ENCODE peak calls at places on chromosomes 5 and 9, in seven cellular contexts. M is GM12878, X is HCT116, Q is HepG2, Y is H1, I is K562, N is SK-N-SH. S is an unnamed sample.

GRCh38 chr5:2705861-2706260 is 45.6 kb downstream of the IRX2 start:
- DNase-seq in N (no peak), X (no peak), Y (no peak), Q (no peak), M (no peak), I (no peak), S (no peak)

GRCh38 chr5:6837519-6838110 is 124.4 kb downstream of the TENT4A start:
- DNase-seq in X (no peak), Q (no peak), M (no peak), N (peak), Y (peak), I (peak), S (peak)

GRCh38 chr5:135743684-135744083 is 90.8 kb upstream of the SLC25A48 start:
- DNase-seq in Q (no peak), X (no peak), I (no peak), N (peak), M (no peak), Y (no peak), S (no peak)

GRCh38 chr9:93486269-93486668 is 32.9 kb upstream of the FAM120AOS start:
- DNase-seq in N (no peak), Q (no peak), I (no peak), X (no peak), M (no peak), Y (no peak), S (no peak)

GRCh38 chr5:136159457-136159856 is 26.8 kb downstream of the SMAD5 start:
- DNase-seq in M (no peak), N (no peak), X (no peak), Q (no peak), I (no peak), Y (no peak), S (no peak)

GRCh38 chr9:113519401-113520108 is 56.0 kb downstream of the RGS3 start:
- DNase-seq in I (no peak), Y (no peak), N (no peak), X (no peak), Q (peak), M (no peak), S (no peak)

GRCh38 chr5:90547072-90547536 is 11.5 kb upstream of the ADGRV1 start:
- DNase-seq in Q (peak), I (no peak), X (no peak), M (no peak), N (no peak), Y (no peak), S (no peak)

GRCh38 chr9:93259490-93260289 is 75.8 kb downstream of the WNK2 start:
- DNase-seq in Y (no peak), N (peak), Q (no peak), M (no peak), I (no peak), X (no peak), S (no peak)

GRCh38 chr5:41415242-41415641 is 95.2 kb downstream of the PLCXD3 start:
- DNase-seq in Y (no peak), I (no peak), Q (no peak), M (no peak), N (no peak), X (no peak), S (no peak)

GRCh38 chr9:116365056-116365471 is 211.5 kb downstream of the PAPPA start:
- DNase-seq in I (no peak), M (no peak), Q (no peak), N (peak), X (no peak), Y (no peak), S (peak)

GRCh38 chr5:84614907-84615306 is 230.2 kb upstream of the EDIL3 start:
- DNase-seq in X (no peak), M (no peak), Y (no peak), N (no peak), Q (no peak), I (no peak), S (no peak)

GRCh38 chr5:157714036-157714435 is 17.2 kb upstream of the THG1L start:
- DNase-seq in N (no peak), I (no peak), M (no peak), X (no peak), Y (no peak), Q (no peak), S (no peak)

DNA sequence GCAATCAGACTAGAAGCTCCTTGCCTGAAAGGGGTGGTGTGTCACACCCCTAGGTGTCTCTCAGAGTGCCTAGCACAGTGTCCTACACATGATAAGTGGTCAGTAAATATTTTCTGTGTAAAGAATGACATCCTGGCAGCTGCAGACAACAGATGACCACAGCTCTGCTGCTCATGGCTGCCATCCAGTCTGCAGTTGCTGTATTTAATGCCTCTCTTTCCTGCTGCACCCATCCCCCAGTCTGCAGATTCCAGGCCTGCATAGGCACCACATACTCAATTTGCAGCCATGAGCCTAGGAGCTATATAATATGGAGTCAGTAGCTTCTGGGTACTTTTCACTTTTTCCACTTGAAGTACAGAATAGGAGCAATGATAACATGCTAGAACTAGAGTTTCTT is 94.9 kb upstream of the NR4A3 start:
- DNase-seq in I (no peak), M (no peak), X (no peak), Q (no peak), N (peak), Y (no peak), S (no peak)
- TF ChIP-seq JUND in I (no peak), M (no peak), X (no peak), Q (no peak), N (no peak), Y (no peak), S (no peak)

DNA sequence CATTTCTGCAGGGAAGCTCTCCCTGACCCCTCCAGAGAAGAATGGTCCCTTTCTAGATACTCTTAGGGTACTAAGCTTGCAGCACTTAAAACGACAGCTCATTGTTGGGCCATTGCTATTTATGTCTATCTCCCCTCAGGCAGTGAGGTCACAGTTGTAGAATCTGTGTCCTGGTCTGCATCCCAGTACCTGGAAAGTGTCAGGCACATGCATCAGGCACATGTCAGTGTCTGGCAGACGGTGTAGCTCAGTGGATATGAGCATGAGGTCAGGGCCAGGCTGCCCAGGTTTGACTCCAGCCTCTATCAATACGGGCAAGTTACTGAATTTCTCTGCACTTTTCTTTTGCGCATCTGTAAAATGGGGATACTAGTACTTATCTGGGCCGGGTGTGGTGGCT is 22.2 kb upstream of the EEIG1 start:
- DNase-seq in N (peak), M (no peak), Y (no peak), I (no peak), X (no peak), Q (no peak), S (no peak)
- TF ChIP-seq JUND in N (no peak), M (no peak), Y (no peak), I (no peak), X (no peak), Q (no peak), S (no peak)

DNA sequence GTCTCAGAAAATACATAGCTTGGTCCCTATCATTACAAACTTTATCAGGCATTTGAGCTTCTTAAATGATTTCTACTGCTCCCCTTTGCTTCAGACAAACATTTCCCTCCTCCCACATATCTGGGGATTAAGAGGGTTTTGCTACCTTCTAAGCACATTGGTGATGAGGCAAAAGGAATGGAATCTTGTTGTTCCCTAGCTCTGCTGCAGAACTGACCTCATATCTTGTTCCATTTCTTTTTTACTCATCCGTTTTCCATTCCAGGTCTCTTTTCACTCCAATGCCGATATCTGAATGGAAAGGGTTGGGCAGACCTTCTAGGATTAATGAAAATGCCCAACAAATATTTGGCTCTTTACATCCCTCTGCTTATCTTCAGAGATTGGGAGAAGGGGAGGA is 444.6 kb downstream of the ZNF608 start:
- DNase-seq in I (no peak), Q (no peak), M (no peak), X (no peak), N (no peak), Y (no peak), S (no peak)
- TF ChIP-seq JUND in I (no peak), Q (no peak), M (no peak), X (no peak), N (no peak), Y (no peak), S (no peak)

DNA sequence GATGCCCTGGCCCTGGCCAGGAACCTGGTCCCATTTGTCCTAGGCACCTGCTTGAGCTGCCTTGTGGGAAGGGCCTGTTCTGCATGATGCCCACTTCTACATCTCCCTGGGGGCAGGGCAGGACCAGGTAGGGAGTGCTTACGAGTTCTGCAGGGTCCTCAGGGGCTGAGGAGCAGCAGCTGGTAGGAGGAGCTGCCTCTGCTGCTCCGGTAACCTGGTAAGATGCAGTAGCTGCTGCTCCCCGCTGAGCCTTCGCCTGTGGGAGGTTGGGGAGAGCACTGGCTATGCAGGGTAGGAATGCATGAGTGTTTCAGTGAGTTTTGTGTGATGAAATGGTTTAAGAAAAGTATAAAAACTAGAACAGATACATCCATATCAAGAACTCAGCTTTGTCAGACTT is 13.6 kb downstream of the LRRC8A start:
- DNase-seq in Y (no peak), M (no peak), Q (no peak), I (no peak), X (no peak), N (no peak), S (no peak)
- TF ChIP-seq JUND in Y (no peak), M (no peak), Q (no peak), I (no peak), X (no peak), N (no peak), S (no peak)

GRCh38 chr5:95924720-95925119 is 36.9 kb downstream of the ELL2 start:
- DNase-seq in X (no peak), N (no peak), M (no peak), Q (peak), Y (no peak), I (no peak), S (no peak)
- TF ChIP-seq JUND in X (no peak), N (no peak), M (no peak), Q (no peak), Y (no peak), I (no peak), S (no peak)

DNA sequence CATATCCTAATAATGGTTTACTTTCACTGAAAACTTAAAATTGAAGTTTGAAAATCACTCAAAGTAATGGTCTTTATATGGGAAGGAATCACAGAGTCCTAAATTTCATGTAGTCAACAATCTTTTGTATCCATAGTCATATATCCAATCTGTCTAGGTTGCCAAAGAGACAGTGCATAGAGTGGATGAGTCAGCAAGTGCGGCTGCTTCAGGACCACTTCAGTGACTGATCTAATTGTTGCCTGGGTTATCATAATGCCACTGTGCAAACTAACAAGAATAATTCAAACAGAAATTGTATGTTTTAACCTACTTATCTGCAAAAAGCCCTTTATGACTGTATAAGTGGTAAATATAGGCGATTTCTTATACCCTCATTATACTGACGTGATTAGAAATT is 211.3 kb upstream of the PRR16 start:
- DNase-seq in Y (no peak), M (no peak), Q (no peak), X (no peak), I (no peak), N (no peak), S (no peak)
- TF ChIP-seq JUND in Y (no peak), M (no peak), Q (no peak), X (no peak), I (no peak), N (peak), S (no peak)

DNA sequence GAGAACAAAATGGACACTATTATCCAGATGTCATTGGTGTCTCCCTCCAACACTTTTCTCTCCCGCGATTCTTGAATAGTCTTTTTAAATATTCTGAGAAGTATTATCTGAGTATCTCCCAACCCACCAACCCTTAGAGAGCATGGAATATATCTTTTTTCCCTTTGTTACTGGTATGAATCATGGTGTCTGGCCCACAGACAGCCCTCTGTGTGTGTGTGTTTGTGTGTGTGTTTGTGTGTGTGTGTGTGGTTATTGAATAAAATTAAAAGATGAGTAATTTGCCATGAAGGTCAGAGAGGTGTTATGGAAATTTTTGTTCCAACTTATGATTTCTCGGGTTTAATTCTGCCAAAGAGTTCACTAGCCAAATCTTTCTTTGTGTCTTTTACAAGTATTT is 47.7 kb downstream of the CAMK4 start:
- DNase-seq in N (no peak), M (no peak), Q (no peak), X (no peak), I (no peak), Y (no peak), S (no peak)
- TF ChIP-seq JUND in N (no peak), M (no peak), Q (no peak), X (no peak), I (no peak), Y (no peak), S (no peak)

GRCh38 chr5:59358005-59358404 is 535.5 kb downstream of the PDE4D start:
- DNase-seq in I (no peak), N (no peak), Q (no peak), Y (no peak), X (no peak), M (no peak), S (no peak)

GRCh38 chr5:59360130-59360555 is 533.4 kb downstream of the PDE4D start:
- DNase-seq in I (no peak), M (no peak), N (no peak), X (no peak), Y (no peak), Q (no peak), S (no peak)

GRCh38 chr5:59357421-59357977 is 536.0 kb downstream of the PDE4D start:
- DNase-seq in M (no peak), X (no peak), Q (no peak), N (no peak), Y (no peak), I (no peak), S (no peak)

GRCh38 chr5:59356813-59357381 is 536.6 kb downstream of the PDE4D start:
- DNase-seq in X (no peak), N (no peak), M (no peak), Y (peak), Q (no peak), I (no peak), S (peak)

DNA sequence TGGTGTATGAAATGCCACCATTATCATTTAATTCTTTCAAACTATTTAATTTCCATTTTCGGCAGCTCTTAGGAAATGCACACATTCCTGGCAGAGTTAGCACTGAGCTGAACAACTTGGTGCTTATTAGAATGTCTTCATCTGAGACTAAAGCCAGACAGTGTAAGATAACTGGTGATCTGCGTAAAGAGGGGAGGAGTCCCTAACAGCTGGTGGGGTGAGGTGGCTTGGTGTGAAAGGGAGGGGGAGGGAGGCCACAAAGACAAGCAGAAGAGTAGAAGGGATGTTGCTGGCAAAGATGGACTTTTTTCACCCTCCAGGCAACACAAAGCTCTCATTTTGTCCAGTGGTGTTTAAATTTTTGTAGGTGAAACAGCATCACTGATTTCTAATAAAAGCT is 535.0 kb downstream of the PDE4D start:
- DNase-seq in Q (no peak), Y (no peak), I (no peak), N (peak), X (no peak), M (no peak), S (no peak)
- TF ChIP-seq JUND in Q (no peak), Y (no peak), I (no peak), N (no peak), X (no peak), M (no peak), S (no peak)

DNA sequence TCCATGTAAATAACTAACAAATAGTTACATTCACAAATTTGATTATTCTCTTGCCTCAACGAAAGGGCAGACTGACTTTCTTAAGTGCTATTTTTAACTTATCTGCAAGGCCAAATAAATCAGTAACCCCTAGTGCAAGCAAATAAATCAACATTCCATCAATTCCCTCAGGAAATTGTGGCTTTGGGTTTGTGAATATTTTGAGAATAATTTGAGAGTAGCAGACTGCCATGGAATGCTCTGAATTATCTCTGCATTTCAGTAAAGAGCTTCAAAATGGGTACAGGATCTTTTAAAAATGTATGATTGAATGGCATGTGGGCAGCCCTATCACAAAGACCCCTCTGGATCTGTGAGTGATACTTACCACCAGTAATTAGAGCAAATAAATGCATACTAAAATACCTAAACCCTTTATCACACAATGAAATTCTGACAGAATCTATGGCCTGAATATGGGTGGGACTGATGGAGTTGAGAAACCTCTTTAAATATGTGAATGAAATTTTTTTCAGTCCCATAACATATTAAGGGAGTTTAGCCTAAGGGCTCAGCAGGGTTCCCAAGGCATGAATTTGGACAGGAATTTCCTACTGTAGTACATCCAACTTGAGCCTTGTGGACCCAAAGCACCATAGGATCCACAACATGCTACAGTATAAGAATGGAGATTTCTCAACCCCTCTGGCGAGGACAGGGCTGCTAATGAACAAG is 92.5 kb upstream of the ITGA2 start:
- DNase-seq in X (no peak), Q (no peak), I (no peak), M (no peak), N (no peak), Y (no peak), S (no peak)
- TF ChIP-seq JUND in X (no peak), Q (no peak), I (no peak), M (no peak), N (no peak), Y (no peak), S (no peak)

GRCh38 chr9:84703793-84704192 is 34.3 kb downstream of the NTRK2 start:
- DNase-seq in M (no peak), Y (no peak), N (no peak), Q (no peak), I (no peak), X (no peak), S (no peak)

GRCh38 chr9:84705128-84705527 is 35.6 kb downstream of the NTRK2 start:
- DNase-seq in Y (no peak), N (no peak), Q (no peak), X (no peak), M (no peak), I (no peak), S (no peak)

GRCh38 chr9:84702469-84702868 is 32.9 kb downstream of the NTRK2 start:
- DNase-seq in X (no peak), N (no peak), Y (no peak), M (no peak), I (no peak), Q (no peak), S (no peak)

GRCh38 chr9:84699897-84700395 is 30.4 kb downstream of the NTRK2 start:
- DNase-seq in X (no peak), Q (no peak), I (no peak), Y (no peak), M (no peak), N (no peak), S (no peak)

DNA sequence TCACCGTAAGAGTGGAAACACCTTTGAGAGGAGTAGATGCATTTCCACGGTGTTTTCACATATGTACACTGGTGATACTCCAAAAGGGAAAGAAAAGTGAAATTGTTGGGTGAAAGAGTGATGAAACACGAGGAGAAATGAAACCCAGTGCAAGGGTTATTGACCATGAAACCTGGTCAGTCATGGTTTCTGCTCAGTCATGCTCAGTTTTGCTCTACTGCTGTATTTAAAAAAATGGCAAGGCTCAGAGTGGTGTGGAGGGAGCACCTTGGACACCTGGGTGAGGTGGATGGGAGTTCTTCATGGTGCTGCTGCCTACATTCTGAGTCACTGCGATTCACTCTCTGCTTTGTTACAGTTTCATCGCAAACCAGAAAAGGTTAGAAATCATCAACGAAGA is 32.3 kb downstream of the NTRK2 start:
- DNase-seq in Y (no peak), N (no peak), Q (no peak), X (no peak), I (no peak), M (peak), S (no peak)
- TF ChIP-seq JUND in Y (no peak), N (no peak), Q (no peak), X (no peak), I (no peak), M (no peak), S (no peak)